ENCODE peak calls at places on chromosomes 7 and 10, in ten cellular contexts. R is transverse colon, M is esophagus muscularis mucosa, E is K562, I is suprapubic skin, Q is HepG2, W is GM12891, C is spleen, X is HCT116, T is H1. K is an unnamed sample.

GRCh38 chr7:147438216-147438615 is 1152.3 kb upstream of the C7orf33 start:
- DNase-seq in T (no peak), E (no peak), W (no peak), X (no peak), Q (no peak), M (no peak), C (no peak), R (no peak), I (no peak), K (no peak)

GRCh38 chr7:17700138-17700537 is 240.2 kb downstream of the SNX13 start:
- DNase-seq in M (no peak), R (no peak), I (no peak), Q (no peak), W (no peak), C (no peak), T (no peak), X (no peak), E (no peak), K (no peak)

GRCh38 chr10:33085313-33085833 is 127.3 kb upstream of the ITGB1 start:
- DNase-seq in C (no peak), Q (no peak), R (no peak), T (no peak), X (no peak), E (no peak), I (no peak), M (no peak), W (no peak), K (no peak)

GRCh38 chr10:80461208-80462183 is 7.4 kb downstream of the TSPAN14 start:
- DNase-seq in W (no peak), R (no peak), I (no peak), X (no peak), C (no peak), E (no peak), T (no peak), M (no peak), Q (no peak), K (no peak)

GRCh38 chr7:2776353-2776752 is 67.8 kb downstream of the GNA12 start:
- DNase-seq in W (no peak), E (no peak), T (no peak), X (no peak), C (no peak), M (no peak), Q (no peak), I (no peak), R (no peak), K (no peak)

GRCh38 chr7:28988818-28989595 is 30.9 kb upstream of the TRIL start:
- DNase-seq in R (peak; percentile 21), I (peak; percentile 75), X (no peak), Q (no peak), E (no peak), C (no peak), M (peak; percentile 92), W (no peak), T (no peak), K (no peak)

GRCh38 chr10:130575756-130576285 is 439.6 kb downstream of the GLRX3 start:
- DNase-seq in W (no peak), E (no peak), T (no peak), Q (no peak), R (no peak), I (no peak), M (peak; percentile 68), C (no peak), X (no peak), K (no peak)

GRCh38 chr10:67816719-67817118 is 21.3 kb downstream of the DNAJC12 start:
- DNase-seq in M (no peak), Q (no peak), T (no peak), X (no peak), R (no peak), W (no peak), E (no peak), I (no peak), C (no peak), K (no peak)

DNA sequence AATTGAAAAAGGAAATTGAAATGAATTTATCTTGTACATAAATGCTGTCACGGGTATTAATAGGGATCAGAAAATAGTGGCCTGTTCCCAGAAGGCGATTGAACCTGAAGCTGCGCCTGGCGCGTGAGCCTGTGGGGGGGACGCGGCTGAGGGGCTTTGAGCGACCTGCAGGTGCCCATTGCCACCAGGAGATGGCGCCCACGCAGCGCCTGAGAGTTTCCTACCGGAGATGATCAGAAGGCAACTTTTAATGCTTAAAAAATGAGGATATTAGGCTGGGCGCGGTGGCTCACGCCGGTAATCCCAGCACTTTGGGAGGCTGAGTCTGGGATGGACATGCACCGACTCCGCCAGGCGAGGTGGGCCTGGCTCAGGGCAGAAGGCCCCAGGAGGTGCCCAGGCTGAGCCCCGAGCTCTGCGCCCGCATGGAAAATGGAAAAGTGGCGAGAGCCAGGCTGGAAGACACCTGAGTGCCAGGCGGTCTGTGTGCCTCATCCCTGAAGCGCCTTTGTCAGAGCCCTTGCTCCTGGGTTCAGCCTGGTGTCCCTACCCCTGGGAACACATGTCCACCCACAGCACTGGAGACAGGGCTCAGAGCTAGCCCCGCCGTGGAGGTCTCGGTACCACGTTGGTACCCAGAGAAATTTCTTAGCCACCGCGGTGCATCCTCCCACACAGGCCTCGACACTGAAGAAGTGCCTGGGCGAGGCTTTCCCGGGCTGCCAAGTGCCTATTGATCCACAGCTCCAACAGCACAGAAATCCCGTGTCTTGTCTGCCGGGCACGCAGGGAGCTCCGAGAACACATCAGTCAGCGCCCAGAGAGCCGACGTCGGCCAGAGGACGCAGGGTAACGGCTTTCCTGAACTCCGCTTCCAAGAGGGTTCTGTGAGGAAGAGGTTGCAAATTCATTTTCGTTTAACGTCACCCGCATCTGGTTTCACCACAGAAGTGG is 117.4 kb downstream of the INPP5A start:
- DNase-seq in T (peak; percentile 39), M (no peak), Q (peak; percentile 20), I (no peak), R (peak; percentile 54), E (peak; percentile 64), X (peak; percentile 7), W (peak; percentile 91), C (peak; percentile 88), K (peak; percentile 81)
- TF ChIP-seq POLR2AphosphoS5 in T (no peak), M (no peak), Q (no peak), I (no peak), R (no peak), E (no peak), X (no peak), W (no peak), C (peak; percentile 49), K (no peak)

GRCh38 chr10:79242620-79243152 is 104.6 kb upstream of the PPIF start:
- DNase-seq in R (peak; percentile 61), T (no peak), Q (no peak), E (no peak), I (no peak), W (peak; percentile 78), C (peak; percentile 93), M (no peak), X (no peak), K (peak; percentile 63)
- TF ChIP-seq POLR2A in R (peak; percentile 31), T (no peak), Q (no peak), E (no peak), I (no peak), W (peak; percentile 49), C (no peak), M (no peak), X (no peak), K (peak; percentile 81)

DNA sequence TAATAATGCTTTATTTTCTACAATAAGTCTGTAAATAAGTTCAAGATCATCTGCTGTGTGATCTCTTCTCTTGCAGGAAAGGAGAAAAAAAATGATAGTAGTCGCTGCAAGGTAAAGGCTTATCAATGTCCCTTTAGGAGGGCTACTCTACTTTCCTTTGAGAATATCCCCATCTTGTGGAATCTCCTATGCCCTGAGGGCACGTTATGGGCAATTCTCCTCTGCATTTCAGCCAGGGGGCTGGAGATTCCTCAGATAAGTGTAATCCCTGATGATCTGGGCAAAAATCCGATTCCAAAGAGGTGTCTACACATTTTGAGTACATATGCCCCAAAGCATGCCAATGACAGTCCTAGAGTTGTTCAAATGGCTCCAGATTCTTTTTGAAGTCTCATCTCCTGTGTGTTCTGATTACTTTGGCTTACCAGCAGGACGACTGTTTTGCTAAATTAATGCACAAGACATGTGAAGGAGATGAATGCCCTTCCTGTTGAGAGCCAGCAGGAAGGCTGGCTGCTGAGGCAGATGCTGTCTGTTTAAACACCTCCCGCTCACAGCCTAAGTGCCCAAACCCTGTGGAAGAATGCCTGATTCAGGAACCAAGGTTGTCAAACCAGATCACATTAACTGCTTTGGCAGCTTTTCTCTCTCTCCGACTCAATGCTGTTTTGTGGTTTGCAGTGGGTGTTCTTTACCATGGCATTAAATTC is 171.2 kb upstream of the COL1A2 start:
- DNase-seq in R (no peak), I (no peak), M (no peak), C (no peak), W (no peak), E (no peak), T (peak; percentile 71), Q (no peak), X (peak; percentile 41), K (no peak)
- TF ChIP-seq POLR2AphosphoS5 in R (no peak), I (no peak), M (no peak), C (no peak), W (no peak), E (no peak), T (peak; percentile 70), Q (no peak), X (no peak), K (no peak)

GRCh38 chr7:44798649-44799275 is 2.3 kb downstream of the PPIA start:
- DNase-seq in Q (no peak), E (no peak), M (no peak), T (no peak), X (no peak), I (no peak), W (no peak), C (no peak), R (no peak), K (no peak)

GRCh38 chr7:44793919-44794715 is 2.4 kb upstream of the PPIA start:
- DNase-seq in R (no peak), Q (peak; percentile 63), X (no peak), C (no peak), W (no peak), I (no peak), T (no peak), M (no peak), E (no peak), K (no peak)

GRCh38 chr7:44797329-44798258 is 1.1 kb downstream of the PPIA start:
- DNase-seq in R (peak; percentile 93), X (peak; percentile 64), M (peak; percentile 96), C (peak; percentile 97), Q (peak; percentile 79), W (peak; percentile 57), E (peak; percentile 94), I (peak; percentile 94), T (peak; percentile 58), K (peak; percentile 64)

GRCh38 chr7:44796034-44796503 is 412 bp upstream of the PPIA start:
- DNase-seq in M (no peak), T (peak; percentile 23), C (no peak), I (no peak), X (peak; percentile 16), E (no peak), Q (peak; percentile 53), R (no peak), W (no peak), K (no peak)

DNA sequence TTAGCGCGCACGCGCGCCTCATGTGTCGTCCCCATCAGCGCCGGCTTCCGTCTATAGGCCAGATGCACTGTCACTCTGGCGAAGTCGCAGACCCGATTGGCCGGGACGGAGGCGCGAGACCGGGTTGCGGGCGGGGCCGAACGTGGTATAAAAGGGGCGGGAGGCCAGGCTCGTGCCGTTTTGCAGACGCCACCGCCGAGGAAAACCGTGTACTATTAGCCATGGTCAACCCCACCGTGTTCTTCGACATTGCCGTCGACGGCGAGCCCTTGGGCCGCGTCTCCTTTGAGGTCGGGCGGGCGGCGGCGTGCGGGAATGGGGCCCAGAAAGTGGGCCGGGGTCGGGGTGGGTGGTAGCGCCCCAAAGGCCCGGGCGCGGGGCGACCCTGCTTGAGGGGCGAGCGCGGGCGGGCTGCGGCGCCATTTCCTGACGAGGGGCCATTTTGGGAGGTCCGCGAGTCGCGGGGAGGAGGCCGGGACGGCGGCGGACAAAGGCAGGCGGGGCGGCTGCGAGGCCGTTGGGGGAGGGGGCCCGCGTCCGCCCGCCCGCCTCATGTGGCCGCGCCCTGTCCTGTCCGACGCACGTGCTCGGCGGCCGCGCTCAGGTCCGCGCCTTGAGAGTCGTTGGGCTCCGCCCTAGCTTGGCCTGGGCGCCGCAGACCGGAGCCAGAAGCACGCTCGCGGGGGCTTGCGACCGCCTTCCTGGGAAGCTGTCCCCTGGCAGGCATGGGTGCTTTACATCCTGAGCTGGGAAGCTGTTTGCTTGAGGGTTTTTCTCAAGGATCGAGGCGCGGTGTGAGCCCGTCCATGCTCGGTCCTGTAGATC is at the start of gene PPIA:
- DNase-seq in M (peak; percentile 99), C (peak; percentile 98), T (peak; percentile 94), E (peak; percentile 99), X (peak; percentile 97), Q (peak; percentile 95), W (peak; percentile 98), I (peak; percentile 99), R (peak; percentile 99), K (peak; percentile 98)
- TF ChIP-seq POLR2A in M (peak; percentile 87), C (peak; percentile 92), T (peak; percentile 96), E (peak; percentile 99), X (peak; percentile 86), Q (peak; percentile 92), W (peak; percentile 96), I (peak; percentile 94), R (peak; percentile 96), K (peak; percentile 97)

K was measured in GM12892.